ENCODE peak calls at places on chromosomes 13 and 19, in nine cellular contexts. I is esophagus squamous epithelium; A is A549; L is NCI-H2081; H is left ventricle myocardium inferior; W is myocyte; O is activated naive CD8-positive, alpha-beta T cell treated with anti-CD3 and anti-CD28 coated beads, Interleukin-2, amount 50 U/mL, for 16 hours; N is cardiac fibroblast; G is GM12865. P is an unnamed sample.
A peak's percentile ranks its signal among the peaks of the same experiment; 100 is the strongest.

GRCh38 chr13:66114127-66114526 is 1116.0 kb downstream of the PCDH9 start:
- DNase-seq in H (no peak), A (no peak), W (no peak), N (no peak), O (no peak), I (no peak), G (no peak), L (no peak), P (no peak)

GRCh38 chr19:9165256-9165655 is 13.5 kb upstream of the OR7D2 start:
- DNase-seq in O (no peak), G (no peak), I (no peak), A (no peak), N (no peak), W (no peak), H (no peak), L (no peak), P (no peak)

GRCh38 chr19:29681422-29682235 is 16.4 kb downstream of the PLEKHF1 start:
- DNase-seq in H (no peak), O (no peak), N (peak; percentile 71), G (no peak), L (no peak), W (no peak), A (no peak), I (no peak), P (no peak)

GRCh38 chr19:16404396-16404795 is 67.4 kb downstream of the EPS15L1 start:
- DNase-seq in O (no peak), L (no peak), W (no peak), N (no peak), A (no peak), I (no peak), H (no peak), G (no peak), P (no peak)

GRCh38 chr13:55783841-55784240 is 1356.9 kb upstream of the PRR20A start:
- DNase-seq in L (no peak), A (no peak), N (no peak), G (no peak), O (no peak), H (no peak), W (no peak), I (no peak), P (no peak)

GRCh38 chr19:41218615-41219507 is at the start of gene AXL:
- DNase-seq in W (peak; percentile 91), I (no peak), H (peak; percentile 81), G (no peak), A (peak; percentile 90), N (peak; percentile 90), L (no peak), O (no peak), P (peak; percentile 66)

GRCh38 chr13:97432232-97432916 is 1.6 kb upstream of the RAP2A start:
- DNase-seq in L (no peak), W (no peak), N (no peak), O (no peak), I (no peak), H (no peak), G (peak; percentile 28), A (no peak), P (no peak)

GRCh38 chr19:18225702-18226468 is at the start of gene PDE4C:
- DNase-seq in O (no peak), L (no peak), W (no peak), A (no peak), G (no peak), I (no peak), N (peak; percentile 11), H (peak; percentile 70), P (peak; percentile 62)

GRCh38 chr13:102002271-102002670 is 399.6 kb downstream of the FGF14 start:
- DNase-seq in G (no peak), H (no peak), I (no peak), W (no peak), L (no peak), A (no peak), O (no peak), N (no peak), P (no peak)

GRCh38 chr19:42140125-42140754 is 8.0 kb upstream of the POU2F2 start:
- DNase-seq in G (peak; percentile 35), H (peak; percentile 61), I (no peak), W (peak; percentile 77), N (peak; percentile 82), A (peak; percentile 53), O (no peak), L (no peak), P (peak; percentile 79)